ENCODE peak calls at places on chromosomes 5 and 9, in six cellular contexts. One of them, this sample, is unnamed.

GRCh38 chr5:127571314-127571713 is 53.9 kb downstream of the PRRC1 start:
- DNase-seq in DND-41: no peak
- DNase-seq in lower lobe of right lung: no peak
- DNase-seq in transverse colon: no peak
- DNase-seq in fibroblast of lung: no peak
- DNase-seq in CD8-positive, alpha-beta T cell: no peak
- DNase-seq in this sample: no peak

GRCh38 chr5:113447651-113448050 is 12.9 kb upstream of the TSSK1B start:
- DNase-seq in DND-41: no peak
- DNase-seq in lower lobe of right lung: no peak
- DNase-seq in transverse colon: no peak
- DNase-seq in fibroblast of lung: no peak
- DNase-seq in CD8-positive, alpha-beta T cell: no peak
- DNase-seq in this sample: peak; percentile 51

GRCh38 chr5:643811-644271 is 31.7 kb downstream of the CEP72 start:
- DNase-seq in DND-41: no peak
- DNase-seq in lower lobe of right lung: peak; percentile 17
- DNase-seq in transverse colon: no peak
- DNase-seq in fibroblast of lung: no peak
- DNase-seq in CD8-positive, alpha-beta T cell: no peak
- DNase-seq in this sample: no peak

GRCh38 chr9:110555971-110556370 is 23.6 kb downstream of the SVEP1 start:
- DNase-seq in DND-41: no peak
- DNase-seq in lower lobe of right lung: peak; percentile 50
- DNase-seq in transverse colon: peak; percentile 24
- DNase-seq in fibroblast of lung: peak; percentile 91
- DNase-seq in CD8-positive, alpha-beta T cell: no peak
- DNase-seq in this sample: peak; percentile 48

GRCh38 chr9:121199921-121200320 is 1.7 kb downstream of the RAB14 start:
- DNase-seq in DND-41: no peak
- DNase-seq in lower lobe of right lung: no peak
- DNase-seq in transverse colon: no peak
- DNase-seq in fibroblast of lung: peak; percentile 38
- DNase-seq in CD8-positive, alpha-beta T cell: no peak
- DNase-seq in this sample: no peak

GRCh38 chr5:109485030-109485429 is 75.3 kb upstream of the PJA2 start:
- DNase-seq in DND-41: no peak
- DNase-seq in lower lobe of right lung: peak; percentile 71
- DNase-seq in transverse colon: peak; percentile 78
- DNase-seq in fibroblast of lung: peak; percentile 9
- DNase-seq in CD8-positive, alpha-beta T cell: no peak
- DNase-seq in this sample: no peak

GRCh38 chr5:139147743-139148079 is 50.5 kb downstream of the SIL1 start:
- DNase-seq in DND-41: no peak
- DNase-seq in lower lobe of right lung: peak; percentile 61
- DNase-seq in transverse colon: peak; percentile 71
- DNase-seq in fibroblast of lung: peak; percentile 67
- DNase-seq in CD8-positive, alpha-beta T cell: no peak
- DNase-seq in this sample: no peak

GRCh38 chr9:114879165-114879564 is 51.2 kb downstream of the TNFSF8 start:
- DNase-seq in DND-41: no peak
- DNase-seq in lower lobe of right lung: no peak
- DNase-seq in transverse colon: no peak
- DNase-seq in fibroblast of lung: no peak
- DNase-seq in CD8-positive, alpha-beta T cell: no peak
- DNase-seq in this sample: no peak

GRCh38 chr5:165130656-165131055 is 1625.2 kb downstream of the MAT2B start:
- DNase-seq in DND-41: no peak
- DNase-seq in lower lobe of right lung: no peak
- DNase-seq in transverse colon: no peak
- DNase-seq in fibroblast of lung: peak; percentile 61
- DNase-seq in CD8-positive, alpha-beta T cell: no peak
- DNase-seq in this sample: no peak

GRCh38 chr5:61467766-61468482 is 135.9 kb downstream of the ZSWIM6 start:
- DNase-seq in DND-41: no peak
- DNase-seq in lower lobe of right lung: no peak
- DNase-seq in transverse colon: no peak
- DNase-seq in fibroblast of lung: peak; percentile 90
- DNase-seq in CD8-positive, alpha-beta T cell: no peak
- DNase-seq in this sample: no peak

GRCh38 chr9:122785269-122785668 is 3.5 kb upstream of the OR5C1 start:
- DNase-seq in DND-41: no peak
- DNase-seq in lower lobe of right lung: no peak
- DNase-seq in transverse colon: no peak
- DNase-seq in fibroblast of lung: no peak
- DNase-seq in CD8-positive, alpha-beta T cell: no peak
- DNase-seq in this sample: no peak

GRCh38 chr5:101843055-101843454 is 453.0 kb downstream of the SLCO4C1 start:
- DNase-seq in DND-41: no peak
- DNase-seq in lower lobe of right lung: no peak
- DNase-seq in transverse colon: no peak
- DNase-seq in fibroblast of lung: no peak
- DNase-seq in CD8-positive, alpha-beta T cell: no peak
- DNase-seq in this sample: no peak

GRCh38 chr9:121073038-121073437 is 1.7 kb upstream of the CNTRL start:
- DNase-seq in DND-41: no peak
- DNase-seq in lower lobe of right lung: peak; percentile 57
- DNase-seq in transverse colon: peak; percentile 33
- DNase-seq in fibroblast of lung: peak; percentile 56
- DNase-seq in CD8-positive, alpha-beta T cell: no peak
- DNase-seq in this sample: no peak

GRCh38 chr9:91711755-91712591 is 238.1 kb downstream of the ROR2 start:
- DNase-seq in DND-41: peak; percentile 30
- DNase-seq in lower lobe of right lung: peak; percentile 50
- DNase-seq in transverse colon: peak; percentile 56
- DNase-seq in fibroblast of lung: peak; percentile 72
- DNase-seq in CD8-positive, alpha-beta T cell: peak; percentile 35
- DNase-seq in this sample: no peak

GRCh38 chr5:4518924-4519660 is 621.0 kb upstream of the ADAMTS16 start:
- DNase-seq in DND-41: no peak
- DNase-seq in lower lobe of right lung: no peak
- DNase-seq in transverse colon: no peak
- DNase-seq in fibroblast of lung: no peak
- DNase-seq in CD8-positive, alpha-beta T cell: no peak
- DNase-seq in this sample: no peak

GRCh38 chr9:124018731-124019697 is 7.4 kb downstream of the LHX2 start:
- DNase-seq in DND-41: no peak
- DNase-seq in lower lobe of right lung: no peak
- DNase-seq in transverse colon: no peak
- DNase-seq in fibroblast of lung: no peak
- DNase-seq in CD8-positive, alpha-beta T cell: no peak
- DNase-seq in this sample: no peak

GRCh38 chr9:74078647-74079046 is 418.5 kb upstream of the RORB start:
- DNase-seq in DND-41: no peak
- DNase-seq in lower lobe of right lung: no peak
- DNase-seq in transverse colon: no peak
- DNase-seq in fibroblast of lung: peak; percentile 97
- DNase-seq in CD8-positive, alpha-beta T cell: no peak
- DNase-seq in this sample: no peak

GRCh38 chr5:76468625-76469410 is 65.7 kb downstream of the IQGAP2 start:
- DNase-seq in DND-41: no peak
- DNase-seq in lower lobe of right lung: no peak
- DNase-seq in transverse colon: no peak
- DNase-seq in fibroblast of lung: peak; percentile 52
- DNase-seq in CD8-positive, alpha-beta T cell: no peak
- DNase-seq in this sample: no peak

GRCh38 chr5:88683506-88684135 is 199.4 kb downstream of the MEF2C start:
- DNase-seq in DND-41: no peak
- DNase-seq in lower lobe of right lung: no peak
- DNase-seq in transverse colon: no peak
- DNase-seq in fibroblast of lung: peak; percentile 91
- DNase-seq in CD8-positive, alpha-beta T cell: no peak
- DNase-seq in this sample: no peak

GRCh38 chr5:149749481-149750365 is 19.6 kb downstream of the PPARGC1B start:
- DNase-seq in DND-41: no peak
- DNase-seq in lower lobe of right lung: no peak
- DNase-seq in transverse colon: no peak
- DNase-seq in fibroblast of lung: peak; percentile 29
- DNase-seq in CD8-positive, alpha-beta T cell: no peak
- DNase-seq in this sample: no peak

GRCh38 chr5:152470167-152470566 is 65.1 kb upstream of the NMUR2 start:
- DNase-seq in DND-41: no peak
- DNase-seq in lower lobe of right lung: no peak
- DNase-seq in transverse colon: no peak
- DNase-seq in fibroblast of lung: no peak
- DNase-seq in CD8-positive, alpha-beta T cell: no peak
- DNase-seq in this sample: no peak

GRCh38 chr5:102722930-102723329 is 32.2 kb upstream of the PAM start:
- DNase-seq in DND-41: no peak
- DNase-seq in lower lobe of right lung: no peak
- DNase-seq in transverse colon: no peak
- DNase-seq in fibroblast of lung: peak; percentile 44
- DNase-seq in CD8-positive, alpha-beta T cell: no peak
- DNase-seq in this sample: no peak

GRCh38 chr9:128654481-128654880 is 2.2 kb downstream of the DYNC2I2 start:
- DNase-seq in DND-41: no peak
- DNase-seq in lower lobe of right lung: no peak
- DNase-seq in transverse colon: no peak
- DNase-seq in fibroblast of lung: no peak
- DNase-seq in CD8-positive, alpha-beta T cell: no peak
- DNase-seq in this sample: no peak

GRCh38 chr5:125180222-125180621 is 433.8 kb upstream of the ZNF608 start:
- DNase-seq in DND-41: no peak
- DNase-seq in lower lobe of right lung: no peak
- DNase-seq in transverse colon: no peak
- DNase-seq in fibroblast of lung: peak; percentile 27
- DNase-seq in CD8-positive, alpha-beta T cell: no peak
- DNase-seq in this sample: no peak

GRCh38 chr9:93091453-93092081 is 4.5 kb upstream of the CARD19 start:
- DNase-seq in DND-41: no peak
- DNase-seq in lower lobe of right lung: peak; percentile 44
- DNase-seq in transverse colon: no peak
- DNase-seq in fibroblast of lung: peak; percentile 91
- DNase-seq in CD8-positive, alpha-beta T cell: no peak
- DNase-seq in this sample: no peak

GRCh38 chr5:158929579-158930233 is 170.0 kb downstream of the EBF1 start:
- DNase-seq in DND-41: no peak
- DNase-seq in lower lobe of right lung: no peak
- DNase-seq in transverse colon: no peak
- DNase-seq in fibroblast of lung: no peak
- DNase-seq in CD8-positive, alpha-beta T cell: no peak
- DNase-seq in this sample: no peak

GRCh38 chr5:143641549-143641955 is 170.4 kb upstream of the HMHB1 start:
- DNase-seq in DND-41: no peak
- DNase-seq in lower lobe of right lung: no peak
- DNase-seq in transverse colon: no peak
- DNase-seq in fibroblast of lung: peak; percentile 66
- DNase-seq in CD8-positive, alpha-beta T cell: no peak
- DNase-seq in this sample: no peak

GRCh38 chr5:39189297-39189955 is 29.9 kb downstream of the FYB1 start:
- DNase-seq in DND-41: peak; percentile 53
- DNase-seq in lower lobe of right lung: no peak
- DNase-seq in transverse colon: no peak
- DNase-seq in fibroblast of lung: no peak
- DNase-seq in CD8-positive, alpha-beta T cell: no peak
- DNase-seq in this sample: no peak
- H3K4me1 ChIP-seq in DND-41: peaks cover 88% of the 10 kb centered on the region
- H3K4me1 ChIP-seq in lower lobe of right lung: peaks cover 17% of the 10 kb centered on the region
- H3K4me1 ChIP-seq in transverse colon: no peaks in the 10 kb centered on the region
- H3K4me1 ChIP-seq in fibroblast of lung: no peaks in the 10 kb centered on the region
- H3K4me1 ChIP-seq in CD8-positive, alpha-beta T cell: peaks cover 92% of the 10 kb centered on the region
- H3K4me1 ChIP-seq in this sample: peaks cover 67% of the 10 kb centered on the region

GRCh38 chr5:179128041-179128365 is 67.8 kb downstream of the ZNF354C start:
- DNase-seq in DND-41: no peak
- DNase-seq in lower lobe of right lung: no peak
- DNase-seq in transverse colon: no peak
- DNase-seq in fibroblast of lung: no peak
- DNase-seq in CD8-positive, alpha-beta T cell: no peak
- DNase-seq in this sample: no peak

GRCh38 chr5:179131321-179131835 is 71.2 kb downstream of the ZNF354C start:
- DNase-seq in DND-41: no peak
- DNase-seq in lower lobe of right lung: peak; percentile 4
- DNase-seq in transverse colon: no peak
- DNase-seq in fibroblast of lung: no peak
- DNase-seq in CD8-positive, alpha-beta T cell: no peak
- DNase-seq in this sample: no peak

GRCh38 chr5:179130101-179130681 is 70.0 kb downstream of the ZNF354C start:
- DNase-seq in DND-41: no peak
- DNase-seq in lower lobe of right lung: peak; percentile 35
- DNase-seq in transverse colon: no peak
- DNase-seq in fibroblast of lung: no peak
- DNase-seq in CD8-positive, alpha-beta T cell: no peak
- DNase-seq in this sample: peak; percentile 22

GRCh38 chr5:179128976-179129375 is 68.8 kb downstream of the ZNF354C start:
- DNase-seq in DND-41: no peak
- DNase-seq in lower lobe of right lung: peak; percentile 28
- DNase-seq in transverse colon: no peak
- DNase-seq in fibroblast of lung: no peak
- DNase-seq in CD8-positive, alpha-beta T cell: no peak
- DNase-seq in this sample: peak; percentile 14

DNA sequence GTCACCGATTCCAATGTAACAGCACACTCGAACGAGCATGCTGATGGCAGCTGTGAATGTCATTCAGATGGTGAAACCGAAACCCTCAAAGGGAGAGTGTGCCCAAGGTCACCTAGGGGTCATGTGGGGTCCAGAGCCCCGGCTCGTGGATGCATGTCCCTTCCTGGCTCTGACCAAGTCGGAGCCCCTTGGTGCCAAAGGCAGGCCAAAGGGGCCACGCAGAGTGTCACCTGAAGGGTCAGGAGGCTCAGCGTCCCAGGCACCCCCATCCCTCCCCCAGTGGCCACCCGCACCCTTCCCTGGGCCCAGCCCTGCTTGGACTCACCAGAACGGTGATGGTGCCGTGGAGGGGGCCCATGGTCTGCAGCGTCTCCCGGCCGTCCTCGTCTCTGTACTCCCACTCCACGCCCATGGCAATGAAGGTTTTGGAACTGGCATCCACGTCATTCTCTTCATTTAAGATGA is 69.5 kb downstream of the ZNF354C start:
- DNase-seq in DND-41: no peak
- DNase-seq in lower lobe of right lung: peak; percentile 33
- DNase-seq in transverse colon: no peak
- DNase-seq in fibroblast of lung: no peak
- DNase-seq in CD8-positive, alpha-beta T cell: no peak
- DNase-seq in this sample: no peak
- H3K9me3 ChIP-seq in DND-41: no peaks in the 10 kb centered on the region
- H3K9me3 ChIP-seq in lower lobe of right lung: no peaks in the 10 kb centered on the region
- H3K9me3 ChIP-seq in transverse colon: no peaks in the 10 kb centered on the region
- H3K9me3 ChIP-seq in fibroblast of lung: no peaks in the 10 kb centered on the region
- H3K9me3 ChIP-seq in CD8-positive, alpha-beta T cell: no peaks in the 10 kb centered on the region
- H3K9me3 ChIP-seq in this sample: peaks cover 12% of the 10 kb centered on the region

DNA sequence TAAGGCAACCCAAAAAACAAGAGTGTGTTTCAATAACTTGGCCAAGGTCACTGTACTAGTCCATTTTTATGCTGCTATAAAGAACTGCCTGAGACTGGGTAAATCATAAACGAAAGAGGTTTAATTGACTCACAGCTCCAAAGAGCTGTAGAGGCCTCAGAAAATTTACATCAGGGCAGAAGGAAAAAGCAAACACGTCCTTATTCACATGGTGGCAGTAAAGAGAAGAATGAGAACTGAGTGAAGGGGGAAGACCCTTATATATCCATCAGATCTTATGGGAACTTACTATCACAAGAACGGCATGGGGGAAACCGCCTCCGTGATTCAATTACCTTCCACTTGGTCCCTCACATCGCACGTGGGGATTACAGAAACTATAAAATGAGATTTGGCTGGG is 64.3 kb upstream of the CAMK4 start:
- DNase-seq in DND-41: no peak
- DNase-seq in lower lobe of right lung: no peak
- DNase-seq in transverse colon: no peak
- DNase-seq in fibroblast of lung: no peak
- DNase-seq in CD8-positive, alpha-beta T cell: no peak
- DNase-seq in this sample: no peak
- TF ChIP-seq CTCF in DND-41: peak; percentile 44
- TF ChIP-seq CTCF in lower lobe of right lung: no peak
- TF ChIP-seq CTCF in transverse colon: no peak
- TF ChIP-seq CTCF in fibroblast of lung: no peak
- TF ChIP-seq CTCF in CD8-positive, alpha-beta T cell: no peak
- TF ChIP-seq CTCF in this sample: no peak

GRCh38 chr9:127131871-127132270 is 9.4 kb upstream of the ANGPTL2 start:
- DNase-seq in DND-41: no peak
- DNase-seq in lower lobe of right lung: no peak
- DNase-seq in transverse colon: no peak
- DNase-seq in fibroblast of lung: peak; percentile 88
- DNase-seq in CD8-positive, alpha-beta T cell: no peak
- DNase-seq in this sample: no peak
- H3K4me1 ChIP-seq in DND-41: no peaks in the 10 kb centered on the region
- H3K4me1 ChIP-seq in lower lobe of right lung: peaks cover 57% of the 10 kb centered on the region
- H3K4me1 ChIP-seq in transverse colon: peaks cover 19% of the 10 kb centered on the region
- H3K4me1 ChIP-seq in fibroblast of lung: peaks cover 53% of the 10 kb centered on the region
- H3K4me1 ChIP-seq in CD8-positive, alpha-beta T cell: no peaks in the 10 kb centered on the region
- H3K4me1 ChIP-seq in this sample: peaks cover 47% of the 10 kb centered on the region

This sample was measured in Caco-2.